ENCODE peak calls at places on chromosomes 2 and 18, in five cellular contexts. P, Y, O, D and A are unnamed samples.

GRCh38 chr2:38810488-38810887 is 32.5 kb downstream of the GEMIN6 start:
- DNase-seq in P (no peak), Y (no peak), O (no peak), D (no peak), A (no peak)

GRCh38 chr2:137511526-137511925 is 452.7 kb upstream of the HNMT start:
- DNase-seq in P (no peak), Y (no peak), O (no peak), D (no peak), A (no peak)

GRCh38 chr2:184199274-184199673 is 399.1 kb upstream of the ZNF804A start:
- DNase-seq in P (no peak), Y (no peak), O (no peak), D (no peak), A (no peak)

GRCh38 chr2:207012461-207012860 is 73.1 kb downstream of the CPO start:
- DNase-seq in P (no peak), Y (no peak), O (no peak), D (no peak), A (no peak)

GRCh38 chr2:174662459-174662858 is 64.9 kb upstream of the WIPF1 start:
- DNase-seq in P (no peak), Y (peak), O (no peak), D (no peak), A (no peak)

GRCh38 chr2:60118061-60118460 is 435.4 kb downstream of the BCL11A start:
- DNase-seq in P (no peak), Y (no peak), O (no peak), D (no peak), A (no peak)

GRCh38 chr18:34153711-34154110 is 71.0 kb downstream of the NOL4 start:
- DNase-seq in P (no peak), Y (no peak), O (no peak), D (no peak), A (no peak)

GRCh38 chr2:186477782-186478181 is 8.3 kb upstream of the ZC3H15 start:
- DNase-seq in P (no peak), Y (no peak), O (no peak), D (no peak), A (no peak)

GRCh38 chr18:59705145-59705544 is 7.9 kb upstream of the CCBE1 start:
- DNase-seq in P (no peak), Y (no peak), O (no peak), D (no peak), A (no peak)

GRCh38 chr2:58532641-58533040 is 291.5 kb upstream of the FANCL start:
- DNase-seq in P (no peak), Y (no peak), O (no peak), D (no peak), A (no peak)

GRCh38 chr2:142033393-142033792 is 97.4 kb downstream of the LRP1B start:
- DNase-seq in P (no peak), Y (no peak), O (no peak), D (no peak), A (no peak)